ENCODE peak calls at places on chromosomes 2 and 18, in four cellular contexts. One of them, this sample, is unnamed.
A peak's percentile ranks its signal among the peaks of the same experiment; 100 is the strongest.

GRCh38 chr2:67719351-67719750 is 322.2 kb downstream of the ETAA1 start:
- DNase-seq in HepG2: no peak
- DNase-seq in GM12878: no peak
- DNase-seq in K562: no peak
- DNase-seq in this sample: no peak

GRCh38 chr18:62776066-62776570 is 60.8 kb downstream of the PHLPP1 start:
- DNase-seq in K562: no peak
- DNase-seq in GM12878: no peak
- DNase-seq in HepG2: no peak
- DNase-seq in this sample: no peak

GRCh38 chr2:68158134-68158447 is 403 bp downstream of the PNO1 start:
- DNase-seq in GM12878: no peak
- DNase-seq in HepG2: no peak
- DNase-seq in K562: no peak
- DNase-seq in this sample: no peak

GRCh38 chr2:227370791-227371312 is 8.3 kb downstream of the TM4SF20 start:
- DNase-seq in K562: no peak
- DNase-seq in GM12878: no peak
- DNase-seq in HepG2: peak; percentile 33
- DNase-seq in this sample: no peak

GRCh38 chr18:77127769-77128671 is 4.6 kb downstream of the MBP start:
- DNase-seq in HepG2: no peak
- DNase-seq in GM12878: peak; percentile 95
- DNase-seq in K562: no peak
- DNase-seq in this sample: no peak

GRCh38 chr2:44941551-44942234 is at the start of gene SIX3:
- DNase-seq in GM12878: no peak
- DNase-seq in HepG2: no peak
- DNase-seq in K562: no peak
- DNase-seq in this sample: peak; percentile 89

GRCh38 chr2:37324786-37325624 is at the start of gene PRKD3:
- DNase-seq in K562: peak; percentile 88
- DNase-seq in HepG2: peak; percentile 27
- DNase-seq in GM12878: no peak
- DNase-seq in this sample: peak; percentile 99

GRCh38 chr2:236568068-236568921 is 1.3 kb upstream of the ACKR3 start:
- DNase-seq in K562: no peak
- DNase-seq in HepG2: no peak
- DNase-seq in GM12878: no peak
- DNase-seq in this sample: peak; percentile 38

GRCh38 chr18:37244618-37245017 is 321.0 kb downstream of the CELF4 start:
- DNase-seq in K562: no peak
- DNase-seq in GM12878: no peak
- DNase-seq in HepG2: no peak
- DNase-seq in this sample: no peak

GRCh38 chr18:30775629-30776028 is 266.9 kb downstream of the DSC3 start:
- DNase-seq in K562: no peak
- DNase-seq in GM12878: no peak
- DNase-seq in HepG2: no peak
- DNase-seq in this sample: no peak

GRCh38 chr2:232444409-232445148 is 11.4 kb upstream of the ALPI start:
- DNase-seq in HepG2: peak; percentile 56
- DNase-seq in K562: peak; percentile 52
- DNase-seq in GM12878: no peak
- DNase-seq in this sample: peak; percentile 75

GRCh38 chr2:71482055-71482454 is 28.7 kb downstream of the DYSF start:
- DNase-seq in K562: no peak
- DNase-seq in GM12878: no peak
- DNase-seq in HepG2: no peak
- DNase-seq in this sample: no peak

GRCh38 chr2:5845798-5846197 is 153.6 kb downstream of the SOX11 start:
- DNase-seq in K562: no peak
- DNase-seq in GM12878: no peak
- DNase-seq in HepG2: no peak
- DNase-seq in this sample: no peak

GRCh38 chr2:202122975-202123765 is 50.1 kb downstream of the KIAA2012 start:
- DNase-seq in K562: no peak
- DNase-seq in GM12878: no peak
- DNase-seq in HepG2: no peak
- DNase-seq in this sample: no peak

GRCh38 chr2:219290381-219291171 is 11.4 kb downstream of the DNAJB2 start:
- DNase-seq in GM12878: no peak
- DNase-seq in HepG2: no peak
- DNase-seq in K562: no peak
- DNase-seq in this sample: no peak

GRCh38 chr2:155377178-155377780 is 678.8 kb downstream of the KCNJ3 start:
- DNase-seq in K562: peak; percentile 15
- DNase-seq in HepG2: peak; percentile 7
- DNase-seq in GM12878: no peak
- DNase-seq in this sample: no peak

GRCh38 chr2:208982831-208983230 is 441.0 kb upstream of the MAP2 start:
- DNase-seq in GM12878: no peak
- DNase-seq in HepG2: no peak
- DNase-seq in K562: no peak
- DNase-seq in this sample: no peak

GRCh38 chr2:181197140-181197760 is 216.8 kb downstream of the UBE2E3 start:
- DNase-seq in GM12878: no peak
- DNase-seq in HepG2: no peak
- DNase-seq in K562: no peak
- DNase-seq in this sample: no peak

GRCh38 chr2:113061241-113061640 is 2.2 kb downstream of the IL36RN start:
- DNase-seq in GM12878: no peak
- DNase-seq in K562: no peak
- DNase-seq in HepG2: no peak
- DNase-seq in this sample: no peak

GRCh38 chr18:28208712-28209265 is 31.9 kb upstream of the CDH2 start:
- DNase-seq in GM12878: no peak
- DNase-seq in HepG2: no peak
- DNase-seq in K562: no peak
- DNase-seq in this sample: no peak

GRCh38 chr2:150007815-150008430 is 420.3 kb upstream of the MMADHC start:
- DNase-seq in HepG2: no peak
- DNase-seq in K562: no peak
- DNase-seq in GM12878: peak; percentile 19
- DNase-seq in this sample: no peak

GRCh38 chr2:11566383-11566782 is 32.5 kb downstream of the GREB1 start:
- DNase-seq in GM12878: no peak
- DNase-seq in HepG2: no peak
- DNase-seq in K562: no peak
- DNase-seq in this sample: no peak

GRCh38 chr2:101112772-101113157 is 38.4 kb downstream of the TBC1D8 start:
- DNase-seq in GM12878: no peak
- DNase-seq in K562: no peak
- DNase-seq in HepG2: no peak
- DNase-seq in this sample: no peak

GRCh38 chr2:10691521-10691920 is 1.7 kb upstream of the NOL10 start:
- DNase-seq in K562: no peak
- DNase-seq in GM12878: no peak
- DNase-seq in HepG2: no peak
- DNase-seq in this sample: no peak

GRCh38 chr2:215680605-215681598 is 245.0 kb upstream of the FN1 start:
- DNase-seq in HepG2: peak; percentile 100
- DNase-seq in GM12878: peak; percentile 50
- DNase-seq in K562: no peak
- DNase-seq in this sample: no peak

GRCh38 chr2:17179145-17179808 is 339.0 kb downstream of the RAD51AP2 start:
- DNase-seq in K562: no peak
- DNase-seq in HepG2: no peak
- DNase-seq in GM12878: no peak
- DNase-seq in this sample: no peak

GRCh38 chr2:241950878-241951331 is 81.4 kb downstream of the RTP5 start:
- DNase-seq in K562: peak; percentile 71
- DNase-seq in GM12878: no peak
- DNase-seq in HepG2: peak; percentile 71
- DNase-seq in this sample: peak; percentile 94

DNA sequence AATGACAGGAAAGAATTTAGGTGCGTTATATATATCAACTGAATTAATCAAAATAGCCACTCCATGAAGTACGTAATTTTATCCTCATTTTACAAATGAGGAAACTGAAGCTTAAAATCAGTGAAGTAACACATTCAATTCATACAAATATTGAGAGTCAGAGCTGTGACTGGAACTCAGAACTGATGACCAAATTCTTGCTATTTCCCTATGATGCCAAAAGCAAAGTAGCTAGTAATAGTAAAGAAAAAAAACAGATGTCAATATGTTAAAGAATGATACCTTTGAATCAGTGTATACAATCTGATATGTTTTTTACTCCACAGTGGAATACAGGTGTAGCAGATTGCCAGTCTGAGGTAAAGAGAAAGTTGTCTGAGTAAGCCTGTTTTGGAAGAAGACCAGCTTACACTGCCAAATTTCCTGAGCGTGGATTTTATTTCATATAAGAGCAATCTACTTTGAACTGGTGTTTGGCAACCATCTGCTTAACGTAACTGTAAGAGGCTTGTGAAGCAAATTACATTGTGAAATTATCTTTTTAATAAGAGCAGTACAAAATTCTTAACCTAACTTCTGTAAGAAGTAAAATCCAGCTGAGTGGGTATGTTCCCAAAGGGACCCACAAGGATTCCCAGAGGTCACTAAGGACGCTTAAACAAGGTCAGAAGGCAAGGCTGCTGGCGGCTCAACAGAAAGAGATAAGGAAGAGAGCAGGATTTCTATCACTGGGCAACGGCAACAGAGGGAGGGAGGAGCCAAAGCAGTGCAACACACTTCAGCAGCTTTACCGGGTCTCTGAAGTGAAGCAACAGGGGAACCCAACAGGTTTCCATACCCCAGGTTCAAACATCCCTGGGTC is 85.6 kb downstream of the IKZF2 start:
- DNase-seq in GM12878: no peak
- DNase-seq in HepG2: no peak
- DNase-seq in K562: no peak
- DNase-seq in this sample: peak; percentile 38
- TF ChIP-seq MXI1 in GM12878: no peak
- TF ChIP-seq MXI1 in HepG2: no peak
- TF ChIP-seq MXI1 in K562: no peak
- TF ChIP-seq MXI1 in this sample: peak; percentile 12

GRCh38 chr18:7876354-7876753 is 309.2 kb downstream of the PTPRM start:
- DNase-seq in GM12878: no peak
- DNase-seq in HepG2: no peak
- DNase-seq in K562: no peak
- DNase-seq in this sample: no peak

GRCh38 chr18:7877609-7878008 is 310.5 kb downstream of the PTPRM start:
- DNase-seq in GM12878: peak; percentile 5
- DNase-seq in HepG2: peak; percentile 58
- DNase-seq in K562: no peak
- DNase-seq in this sample: no peak

GRCh38 chr18:7878265-7879173 is 311.4 kb downstream of the PTPRM start:
- DNase-seq in HepG2: peak; percentile 43
- DNase-seq in GM12878: no peak
- DNase-seq in K562: no peak
- DNase-seq in this sample: no peak

DNA sequence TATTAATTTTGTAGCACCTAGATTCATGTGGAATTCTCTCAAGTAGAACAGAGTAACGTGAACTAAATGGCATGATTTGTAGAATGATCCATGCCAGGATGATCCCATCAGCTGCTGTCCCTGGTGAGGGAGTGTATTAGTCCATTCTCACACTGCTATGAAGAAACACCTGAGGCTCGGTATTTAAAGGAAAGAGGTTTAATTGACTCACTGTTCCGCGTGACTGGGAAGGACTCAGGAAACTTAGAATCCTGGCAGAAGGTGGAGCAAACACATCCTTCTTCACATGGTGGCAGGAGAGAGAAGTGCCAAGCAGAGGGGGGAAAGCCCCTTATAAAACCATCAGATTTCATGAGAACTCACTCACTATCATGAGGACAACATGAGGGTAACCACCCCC is 312.6 kb downstream of the PTPRM start:
- DNase-seq in K562: no peak
- DNase-seq in HepG2: no peak
- DNase-seq in GM12878: no peak
- DNase-seq in this sample: no peak
- TF ChIP-seq REST in K562: no peak
- TF ChIP-seq REST in HepG2: no peak
- TF ChIP-seq REST in GM12878: no peak
- TF ChIP-seq REST in this sample: no peak

DNA sequence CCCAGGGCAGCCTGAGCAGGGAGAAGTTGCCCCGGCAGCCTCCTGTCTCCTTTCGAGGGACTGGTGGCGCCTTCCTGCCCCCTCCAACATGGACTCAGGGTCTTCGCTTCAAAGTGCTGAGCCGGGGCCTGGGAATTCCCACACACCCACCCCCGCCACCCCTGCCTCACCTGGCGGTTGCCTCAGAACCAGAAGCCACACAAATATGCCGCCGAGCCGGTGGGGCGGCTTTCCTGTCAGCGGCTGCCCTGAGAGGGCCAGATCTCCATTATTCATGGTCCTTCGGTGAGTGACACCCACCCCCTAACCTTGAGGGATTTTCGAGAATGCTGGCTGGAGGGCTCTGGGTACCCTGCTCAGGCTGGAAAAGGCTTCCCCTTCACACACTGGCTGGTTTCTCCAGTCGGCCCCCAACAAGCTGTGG is 71.7 kb downstream of the SMAD7 start:
- DNase-seq in GM12878: no peak
- DNase-seq in HepG2: no peak
- DNase-seq in K562: no peak
- DNase-seq in this sample: no peak
- TF ChIP-seq TAF1 in GM12878: no peak
- TF ChIP-seq TAF1 in HepG2: no peak
- TF ChIP-seq TAF1 in K562: no peak
- TF ChIP-seq TAF1 in this sample: no peak

DNA sequence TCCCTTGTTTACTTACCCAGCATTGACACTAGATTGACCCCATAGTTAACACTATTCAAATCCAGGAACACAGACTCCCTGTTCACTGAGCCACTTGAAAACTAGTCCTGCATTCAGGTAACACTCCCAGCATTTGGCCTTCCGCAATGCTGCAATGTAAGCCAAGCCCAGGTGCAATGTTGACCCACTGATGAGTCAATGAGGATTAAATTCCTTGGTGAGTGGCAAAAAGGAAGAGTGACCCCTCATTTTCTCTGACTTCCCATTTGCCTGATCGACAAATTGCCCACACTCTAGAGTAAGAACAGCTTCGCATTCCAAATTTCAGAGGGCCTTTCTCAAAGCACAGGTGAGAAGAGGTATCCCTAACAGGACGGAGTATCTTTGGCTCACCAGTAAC is 251.9 kb downstream of the FBXO15 start:
- DNase-seq in HepG2: peak; percentile 2
- DNase-seq in K562: no peak
- DNase-seq in GM12878: no peak
- DNase-seq in this sample: no peak
- TF ChIP-seq MXI1 in HepG2: no peak
- TF ChIP-seq MXI1 in K562: no peak
- TF ChIP-seq MXI1 in GM12878: no peak
- TF ChIP-seq MXI1 in this sample: no peak

GRCh38 chr2:144567745-144568144 is 47.8 kb upstream of the ZEB2 start:
- DNase-seq in K562: no peak
- DNase-seq in HepG2: no peak
- DNase-seq in GM12878: no peak
- DNase-seq in this sample: no peak
- TF ChIP-seq REST in K562: no peak
- TF ChIP-seq REST in HepG2: no peak
- TF ChIP-seq REST in GM12878: no peak
- TF ChIP-seq REST in this sample: no peak

GRCh38 chr2:193818801-193819499 is 1624.2 kb upstream of the TMEFF2 start:
- DNase-seq in K562: no peak
- DNase-seq in HepG2: no peak
- DNase-seq in GM12878: no peak
- DNase-seq in this sample: no peak
- TF ChIP-seq TAF1 in K562: no peak
- TF ChIP-seq TAF1 in HepG2: no peak
- TF ChIP-seq TAF1 in GM12878: no peak
- TF ChIP-seq TAF1 in this sample: no peak